ENCODE peak calls at places on chromosome 11, in eight cellular contexts. E, X, L, Q, V, H, Z and T are unnamed samples.

GRCh38 chr11:2300290-2300935 is 1.3 kb downstream of the C11orf21 start:
- DNase-seq in E (no peak), X (no peak), L (no peak), Q (no peak), V (no peak), H (peak; percentile 20), Z (no peak), T (no peak)

GRCh38 chr11:12818333-12819015 is 144.3 kb downstream of the TEAD1 start:
- DNase-seq in E (no peak), X (no peak), L (no peak), Q (no peak), V (no peak), H (no peak), Z (no peak), T (no peak)

GRCh38 chr11:14687456-14687855 is 43.9 kb downstream of the PDE3B start:
- DNase-seq in E (no peak), X (no peak), L (no peak), Q (no peak), V (no peak), H (no peak), Z (no peak), T (no peak)

GRCh38 chr11:114090225-114090624 is 30.7 kb downstream of the ZBTB16 start:
- DNase-seq in E (no peak), X (no peak), L (no peak), Q (no peak), V (no peak), H (no peak), Z (no peak), T (no peak)

GRCh38 chr11:39541945-39542351 is 1917.5 kb downstream of the LRRC4C start:
- DNase-seq in E (no peak), X (no peak), L (no peak), Q (peak; percentile 84), V (no peak), H (no peak), Z (no peak), T (peak; percentile 0)

GRCh38 chr11:17014321-17014773 is at the start of gene PLEKHA7:
- DNase-seq in E (peak; percentile 41), X (no peak), L (no peak), Q (peak; percentile 75), V (peak; percentile 42), H (no peak), Z (no peak), T (peak; percentile 51)

GRCh38 chr11:96185220-96185768 is 157.7 kb downstream of the MAML2 start:
- DNase-seq in E (no peak), X (no peak), L (no peak), Q (no peak), V (no peak), H (no peak), Z (no peak), T (no peak)

GRCh38 chr11:76524919-76525318 is 80.1 kb downstream of the EMSY start:
- DNase-seq in E (no peak), X (no peak), L (no peak), Q (no peak), V (peak; percentile 24), H (no peak), Z (no peak), T (no peak)